ENCODE peak calls at places on chromosome 21, in six cellular contexts. Z is breast epithelium, H is sigmoid colon, E is endothelial cell of umbilical vein, C is stomach, W is uterus. O is an unnamed sample.

GRCh38 chr21:15252437-15252836 is 187.6 kb upstream of the NRIP1 start:
- DNase-seq in C (no peak), H (no peak), Z (no peak), E (no peak), W (no peak), O (no peak)

GRCh38 chr21:31340942-31341487 is 3.0 kb downstream of the TIAM1 start:
- DNase-seq in W (no peak), C (no peak), E (no peak), Z (no peak), H (no peak), O (no peak)

GRCh38 chr21:36203603-36203889 is 46.9 kb downstream of the DOP1B start:
- DNase-seq in Z (no peak), E (peak), H (no peak), W (no peak), C (peak), O (peak)

GRCh38 chr21:36156815-36157670 is at the start of gene DOP1B:
- DNase-seq in H (no peak), Z (no peak), W (no peak), E (peak), C (no peak), O (peak)

GRCh38 chr21:30839304-30839703 is 9.7 kb upstream of the KRTAP7-1 start:
- DNase-seq in W (no peak), H (no peak), Z (no peak), C (no peak), E (no peak), O (no peak)

GRCh38 chr21:42336065-42336464 is 14.7 kb downstream of the TFF2 start:
- DNase-seq in C (no peak), E (no peak), W (no peak), H (peak), Z (no peak), O (no peak)

GRCh38 chr21:26079376-26079775 is 91.2 kb downstream of the APP start:
- DNase-seq in Z (no peak), C (no peak), E (no peak), H (no peak), W (no peak), O (no peak)

GRCh38 chr21:30408782-30409494 is 13.1 kb downstream of the KRTAP13-1 start:
- DNase-seq in C (peak), W (no peak), E (no peak), Z (peak), H (no peak), O (peak)

GRCh38 chr21:32364801-32365200 is 28.0 kb downstream of the URB1 start:
- DNase-seq in C (no peak), H (peak), E (no peak), W (no peak), Z (no peak), O (no peak)

GRCh38 chr21:42474043-42474831 is 21.8 kb downstream of the RSPH1 start:
- DNase-seq in H (no peak), E (peak), C (peak), Z (no peak), W (no peak), O (no peak)

GRCh38 chr21:41783476-41784150 is 16.8 kb upstream of the RIPK4 start:
- DNase-seq in C (peak), Z (peak), H (no peak), W (no peak), E (no peak), O (peak)

GRCh38 chr21:43187715-43188114 is 18.9 kb downstream of the CRYAA start:
- DNase-seq in Z (peak), E (no peak), H (peak), W (no peak), C (no peak), O (no peak)

GRCh38 chr21:42580793-42581201 is 67.1 kb downstream of the SLC37A1 start:
- DNase-seq in H (peak), Z (peak), W (no peak), C (no peak), E (no peak), O (no peak)

GRCh38 chr21:32977216-32977615 is 48.5 kb upstream of the OLIG2 start:
- DNase-seq in E (no peak), Z (no peak), W (no peak), C (no peak), H (no peak), O (no peak)

GRCh38 chr21:40531421-40531820 is 315.5 kb downstream of the DSCAM start:
- DNase-seq in Z (no peak), H (no peak), W (no peak), E (no peak), C (no peak), O (no peak)

GRCh38 chr21:37537391-37537996 is 170.9 kb downstream of the DYRK1A start:
- DNase-seq in H (no peak), W (no peak), Z (no peak), C (no peak), E (no peak), O (no peak)

GRCh38 chr21:39938086-39938611 is 70.9 kb downstream of the PCP4 start:
- DNase-seq in E (no peak), Z (no peak), C (no peak), H (peak), W (no peak), O (peak)

GRCh38 chr21:14877581-14878228 is 187.1 kb downstream of the NRIP1 start:
- DNase-seq in C (no peak), H (no peak), E (peak), Z (no peak), W (no peak), O (no peak)

GRCh38 chr21:44094832-44095231 is 12.4 kb upstream of the PWP2 start:
- DNase-seq in H (no peak), W (no peak), E (no peak), Z (no peak), C (no peak), O (no peak)

GRCh38 chr21:21715286-21715969 is 717.2 kb downstream of the NCAM2 start:
- DNase-seq in H (no peak), Z (no peak), W (no peak), E (no peak), C (no peak), O (no peak)

GRCh38 chr21:15775981-15776380 is 46.2 kb downstream of the USP25 start:
- DNase-seq in C (no peak), H (no peak), Z (no peak), W (no peak), E (no peak), O (no peak)

GRCh38 chr21:16241500-16241963 is 511.8 kb downstream of the USP25 start:
- DNase-seq in C (no peak), E (peak), H (no peak), Z (no peak), W (no peak), O (no peak)

GRCh38 chr21:33279330-33279820 is 13.2 kb downstream of the IL10RB start:
- DNase-seq in Z (no peak), W (no peak), H (no peak), C (no peak), E (no peak), O (no peak)

GRCh38 chr21:42258150-42258884 is 39.4 kb downstream of the ABCG1 start:
- DNase-seq in Z (no peak), H (peak), W (peak), C (peak), E (peak), O (peak)

GRCh38 chr21:16492892-16493291 is 763.1 kb downstream of the USP25 start:
- DNase-seq in C (no peak), H (no peak), E (no peak), W (no peak), Z (no peak), O (no peak)

GRCh38 chr21:18155508-18156193 is 89.0 kb upstream of the CHODL start:
- DNase-seq in W (no peak), Z (no peak), C (no peak), H (no peak), E (peak), O (no peak)

GRCh38 chr21:46549650-46550049 is 55.2 kb downstream of the S100B start:
- DNase-seq in H (peak), E (no peak), C (peak), Z (no peak), W (no peak), O (no peak)

GRCh38 chr21:46552274-46552673 is 52.6 kb downstream of the S100B start:
- DNase-seq in W (no peak), H (peak), E (peak), Z (no peak), C (no peak), O (no peak)

GRCh38 chr21:46552865-46553379 is 52.0 kb downstream of the S100B start:
- DNase-seq in H (peak), W (no peak), E (no peak), Z (no peak), C (peak), O (no peak)

GRCh38 chr21:46551636-46552241 is 53.1 kb downstream of the S100B start:
- DNase-seq in Z (no peak), C (peak), E (no peak), H (peak), W (no peak), O (no peak)

DNA sequence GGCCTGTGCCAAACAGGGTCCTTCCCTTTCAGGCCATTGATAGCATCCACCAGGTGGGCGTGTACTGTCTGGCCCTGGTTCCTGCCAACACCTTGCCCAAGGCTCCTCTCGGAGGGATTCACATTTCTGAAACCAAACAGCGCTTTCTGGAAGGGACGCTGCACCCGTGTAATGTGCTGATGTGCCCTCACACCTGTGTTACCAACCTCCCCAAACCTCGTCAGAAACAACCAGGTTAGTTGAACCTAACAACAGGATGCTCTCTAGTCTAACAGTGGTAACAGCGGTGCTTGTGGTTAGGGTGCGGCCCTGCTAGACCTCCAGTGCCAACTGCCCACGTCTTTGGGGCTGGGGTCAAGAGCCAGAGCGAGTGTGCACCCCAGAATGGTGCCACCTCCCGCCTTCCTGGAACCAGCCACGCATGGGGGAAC is 54.4 kb downstream of the S100B start:
- DNase-seq in C (peak), E (no peak), W (no peak), Z (no peak), H (peak), O (no peak)
- H3K27ac ChIP-seq in C (peak), E (no peak), W (no peak), Z (no peak), H (no peak), O (no peak)

DNA sequence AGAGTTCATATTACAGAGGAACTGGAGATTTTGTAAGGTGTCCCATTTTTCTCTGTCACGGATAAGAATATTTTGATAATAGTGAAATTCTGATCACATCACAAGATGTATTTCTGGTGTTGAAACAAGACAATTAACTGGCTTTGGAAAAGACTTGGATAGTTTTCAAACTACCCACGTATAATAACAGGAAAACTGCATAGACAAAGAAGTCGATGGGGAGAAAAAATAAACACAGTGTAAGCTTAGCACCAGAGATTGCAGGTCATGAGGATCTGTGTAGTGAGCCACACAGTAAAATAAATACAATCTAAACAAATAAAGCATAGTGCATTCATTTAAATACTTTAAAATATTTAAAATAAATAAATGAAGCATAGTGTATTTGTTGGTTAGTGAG is 452.3 kb upstream of the ADAMTS5 start:
- DNase-seq in W (no peak), H (no peak), Z (no peak), C (no peak), E (peak), O (no peak)
- TF ChIP-seq POLR2A in W (no peak), H (no peak), Z (no peak), C (no peak), E (no peak), O (no peak)

GRCh38 chr21:34858559-34858958 is 189.8 kb downstream of the CLIC6 start:
- DNase-seq in Z (no peak), E (no peak), W (no peak), C (no peak), H (no peak), O (no peak)
- H3K27ac ChIP-seq in Z (peak), E (no peak), W (no peak), C (no peak), H (no peak), O (no peak)

DNA sequence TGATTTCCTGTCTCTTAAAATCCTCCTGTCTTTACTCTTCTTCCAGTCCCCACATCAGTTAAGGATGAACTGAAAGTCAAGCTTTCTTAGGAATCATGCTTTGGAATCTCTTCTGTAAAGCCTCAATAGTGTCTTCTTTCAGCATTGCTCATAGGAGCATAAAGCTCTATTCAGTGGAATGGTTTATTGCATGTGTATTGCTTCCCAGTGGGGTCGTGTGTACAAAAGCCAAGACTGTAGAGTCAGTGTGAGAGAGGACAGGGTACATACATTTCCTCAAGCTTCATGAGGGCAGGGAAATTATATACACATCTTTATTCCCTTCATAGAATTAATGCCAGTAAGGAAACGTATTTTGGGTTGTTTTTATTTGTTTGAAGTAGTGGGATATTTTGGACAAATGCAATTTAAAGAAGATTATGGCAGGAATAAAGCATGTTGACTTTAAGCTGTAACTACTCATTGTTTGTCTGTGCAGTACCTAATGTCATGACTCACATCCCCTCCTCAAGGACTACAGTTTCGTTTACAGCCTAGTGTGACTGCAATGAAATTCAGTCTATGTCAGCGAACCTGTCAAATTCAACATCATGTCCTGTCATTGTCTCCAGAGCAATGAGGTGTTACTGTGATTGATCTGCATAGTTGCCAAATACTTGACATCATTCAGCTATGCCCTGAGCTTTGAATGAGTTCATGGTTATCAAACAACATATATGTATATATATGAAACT is 2164.2 kb downstream of the NCAM2 start:
- DNase-seq in E (peak), C (no peak), W (no peak), H (no peak), Z (no peak), O (no peak)
- TF ChIP-seq POLR2A in E (no peak), C (no peak), W (no peak), H (no peak), Z (no peak), O (no peak)